ENCODE peak calls at places on chromosomes 1 and 21, in ten cellular contexts. E, M, C, F, V, J, U, L, Y and B are unnamed samples.

GRCh38 chr1:109726007-109726406 is 14.0 kb downstream of the GSTM5 start:
- DNase-seq in Y (no peak), M (no peak), E (no peak), F (no peak), V (no peak), U (no peak), C (no peak), J (no peak), L (no peak), B (no peak)

GRCh38 chr1:24418898-24419628 is 3.5 kb downstream of the NIPAL3 start:
- DNase-seq in F (no peak), C (no peak), M (no peak), E (peak; percentile 79), Y (peak; percentile 42), J (no peak), L (peak; percentile 55), U (no peak), V (no peak), B (no peak)

GRCh38 chr1:16175610-16176553 is 20.0 kb upstream of the EPHA2 start:
- DNase-seq in V (peak; percentile 71), J (no peak), E (peak; percentile 77), M (peak; percentile 87), C (no peak), Y (peak; percentile 95), U (peak; percentile 92), L (peak; percentile 94), F (peak; percentile 87), B (no peak)

GRCh38 chr1:9770276-9770675 is 53.5 kb downstream of the CLSTN1 start:
- DNase-seq in E (no peak), M (no peak), F (no peak), V (no peak), J (no peak), U (no peak), L (peak; percentile 49), C (no peak), Y (no peak), B (no peak)

GRCh38 chr1:25699501-25700089 is 83.0 kb downstream of the MAN1C1 start:
- DNase-seq in E (no peak), U (peak; percentile 66), V (no peak), Y (no peak), M (peak; percentile 48), J (no peak), F (no peak), C (no peak), L (no peak), B (no peak)

GRCh38 chr1:78211483-78212092 is 165.8 kb downstream of the GIPC2 start:
- DNase-seq in M (no peak), E (no peak), L (no peak), U (no peak), V (no peak), J (no peak), F (no peak), C (no peak), Y (no peak), B (no peak)

GRCh38 chr21:39676054-39676771 is 63.5 kb downstream of the B3GALT5 start:
- DNase-seq in L (no peak), Y (peak; percentile 61), F (no peak), U (peak; percentile 31), J (no peak), E (peak; percentile 85), V (no peak), C (peak; percentile 99), M (no peak), B (no peak)

GRCh38 chr1:1614204-1614953 is 921 bp upstream of the MIB2 start:
- DNase-seq in V (no peak), U (no peak), J (no peak), L (peak; percentile 40), M (no peak), Y (peak; percentile 23), F (no peak), C (no peak), E (peak; percentile 84), B (no peak)

GRCh38 chr1:160993544-160993943 is 27.4 kb downstream of the F11R start:
- DNase-seq in E (peak; percentile 59), Y (peak; percentile 52), M (no peak), V (no peak), L (no peak), F (peak; percentile 58), C (peak; percentile 51), U (no peak), J (no peak), B (no peak)

GRCh38 chr1:199243423-199244061 is 604.7 kb downstream of the PTPRC start:
- DNase-seq in L (peak; percentile 61), Y (peak; percentile 32), U (peak; percentile 42), J (peak; percentile 68), F (peak; percentile 58), E (peak; percentile 26), M (no peak), V (peak; percentile 26), C (peak; percentile 88), B (no peak)

GRCh38 chr1:28578696-28579218 is 13.3 kb upstream of the RAB42 start:
- DNase-seq in Y (no peak), F (no peak), J (no peak), E (no peak), M (no peak), V (no peak), C (no peak), U (no peak), L (no peak), B (no peak)

GRCh38 chr1:28582248-28582615 is 9.8 kb upstream of the RAB42 start:
- DNase-seq in J (no peak), M (peak; percentile 26), V (no peak), Y (peak; percentile 56), U (no peak), C (no peak), F (peak; percentile 66), E (peak; percentile 42), L (no peak), B (no peak)

GRCh38 chr1:28579374-28579773 is 12.7 kb upstream of the RAB42 start:
- DNase-seq in M (no peak), L (no peak), F (no peak), C (no peak), V (no peak), J (no peak), U (no peak), Y (no peak), E (no peak), B (no peak)

GRCh38 chr1:28581531-28582247 is 10.4 kb upstream of the RAB42 start:
- DNase-seq in M (peak; percentile 96), V (peak; percentile 84), J (peak; percentile 98), Y (peak; percentile 97), F (peak; percentile 97), L (peak; percentile 98), C (peak; percentile 96), U (peak; percentile 97), E (peak; percentile 95), B (peak; percentile 90)

GRCh38 chr1:28580706-28581530 is 11.1 kb upstream of the RAB42 start:
- DNase-seq in M (no peak), E (peak; percentile 34), U (no peak), V (no peak), L (peak; percentile 42), C (peak; percentile 64), F (peak; percentile 49), Y (peak; percentile 33), J (peak; percentile 65), B (no peak)
- TF ChIP-seq CTCF in M (no peak), E (no peak), U (no peak), V (no peak), L (no peak), C (peak; percentile 31), F (no peak), Y (peak; percentile 6), J (peak; percentile 31), B (no peak)

DNA sequence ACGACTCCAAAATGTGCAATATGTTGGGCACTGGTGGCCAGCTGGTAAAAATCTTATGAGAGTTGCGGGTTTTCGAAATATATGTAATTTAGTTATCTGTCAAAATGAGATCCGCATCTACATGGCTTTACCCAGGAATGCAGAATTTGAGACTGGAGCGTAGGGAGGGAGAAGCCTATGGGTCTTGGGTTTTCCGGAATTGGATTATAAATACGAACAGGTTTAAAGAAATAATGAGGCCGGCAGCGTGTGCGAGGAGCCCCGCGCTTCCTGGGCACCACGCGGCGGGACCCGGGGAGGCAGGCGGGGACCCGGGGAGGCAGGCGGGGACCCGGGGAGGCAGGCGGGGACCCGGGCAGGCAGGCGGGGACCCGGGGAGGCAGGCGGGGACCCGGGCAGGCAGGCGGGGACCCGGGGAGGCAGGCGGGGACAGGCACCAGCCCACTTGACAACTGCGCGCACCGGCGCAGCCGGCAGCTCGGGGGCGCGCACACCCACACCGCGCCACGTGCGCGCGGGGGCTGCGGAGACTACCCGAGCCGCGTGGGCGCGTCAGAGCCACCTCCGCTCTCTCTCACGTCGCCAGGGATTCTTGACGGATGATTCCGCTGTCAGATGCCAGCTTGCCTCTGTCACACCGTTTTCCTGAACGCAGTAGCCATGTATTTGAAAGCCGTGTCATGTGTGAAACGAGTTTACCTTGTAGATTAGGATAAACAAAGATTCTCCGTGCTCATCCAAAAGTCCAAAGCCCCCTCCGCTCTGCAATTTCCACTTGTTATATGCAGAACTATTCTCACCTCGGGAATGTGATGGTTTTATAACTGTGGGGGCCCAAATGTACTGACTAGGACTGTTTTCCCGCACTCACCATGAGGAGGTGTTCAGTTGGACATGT is 54.3 kb upstream of the HNRNPU start:
- DNase-seq in M (no peak), V (no peak), E (peak; percentile 12), C (peak; percentile 28), Y (no peak), F (peak; percentile 38), L (peak; percentile 26), U (peak; percentile 42), J (peak; percentile 71), B (peak; percentile 43)
- TF ChIP-seq CTCF in M (no peak), V (no peak), E (no peak), C (no peak), Y (no peak), F (no peak), L (no peak), U (peak; percentile 44), J (no peak), B (no peak)

DNA sequence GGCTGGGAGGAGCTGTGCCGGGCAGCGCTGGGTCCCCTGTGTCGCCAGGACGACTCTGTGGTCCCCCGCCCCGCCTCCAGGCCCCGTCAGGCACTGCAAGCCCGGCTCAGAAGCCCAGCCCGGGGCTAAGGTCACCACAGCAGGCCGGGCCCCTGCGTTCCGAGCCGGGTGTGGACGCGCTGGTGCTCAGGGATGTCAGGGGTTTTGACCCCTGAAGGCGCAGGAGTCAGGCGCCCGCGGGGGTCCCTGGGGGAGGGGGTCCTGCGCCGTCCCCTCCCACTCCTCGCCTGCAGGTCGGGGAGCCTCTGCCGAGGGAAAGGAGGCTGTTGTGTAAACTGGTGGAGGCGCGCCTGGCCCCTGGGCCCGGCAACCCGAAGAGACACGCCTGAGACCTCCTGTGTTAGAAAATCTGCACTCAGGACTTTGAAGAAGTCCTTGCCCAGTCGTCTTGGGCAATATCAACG is 23.7 kb upstream of the TMEM54 start:
- DNase-seq in M (no peak), E (no peak), L (peak; percentile 44), V (no peak), Y (no peak), J (no peak), C (no peak), U (peak; percentile 29), F (no peak), B (no peak)
- TF ChIP-seq CTCF in M (no peak), E (no peak), L (no peak), V (no peak), Y (no peak), J (no peak), C (no peak), U (no peak), F (no peak), B (no peak)

DNA sequence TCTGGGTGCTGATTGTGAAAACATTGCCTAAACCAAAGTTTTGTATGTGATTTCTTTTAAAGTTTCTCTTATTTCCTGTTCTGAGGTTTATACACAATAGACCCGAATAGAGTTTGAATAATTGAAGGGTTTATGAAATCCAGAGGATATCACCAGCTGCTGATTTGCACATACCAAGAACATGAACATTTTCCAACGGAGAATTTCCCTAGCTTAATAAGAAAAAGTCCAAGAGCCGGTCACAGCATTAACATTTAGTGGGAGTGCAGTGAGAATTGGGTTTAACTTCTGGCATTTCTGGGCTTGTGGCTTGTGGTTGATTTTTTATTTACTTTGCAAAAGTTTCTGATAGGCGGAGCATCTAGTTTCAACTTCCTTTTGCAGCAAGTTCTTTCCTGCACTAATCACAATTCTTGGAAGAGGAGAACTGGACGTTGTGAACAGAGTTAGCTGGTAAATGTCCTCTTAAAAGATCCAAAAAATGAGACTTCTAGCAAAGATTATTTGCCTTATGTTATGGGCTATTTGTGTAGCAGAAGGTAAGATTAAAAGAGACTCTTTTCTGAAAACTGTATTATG is at the start of gene CFH:
- DNase-seq in M (no peak), J (no peak), Y (peak; percentile 94), U (no peak), L (no peak), C (peak; percentile 59), E (peak; percentile 36), V (peak; percentile 48), F (peak; percentile 81), B (no peak)
- TF ChIP-seq CTCF in M (no peak), J (no peak), Y (no peak), U (no peak), L (no peak), C (no peak), E (no peak), V (no peak), F (no peak), B (no peak)